ENCODE peak calls at places on chromosome 18, in eight cellular contexts. K, S, N, O, G, H, F and P are unnamed samples.

GRCh38 chr18:52435301-52435700 is 95.3 kb downstream of the DCC start:
- DNase-seq in G (no peak), N (no peak), H (no peak), K (no peak), O (no peak), S (no peak), F (no peak), P (no peak)

GRCh38 chr18:36776650-36777049 is 52.2 kb downstream of the TPGS2 start:
- DNase-seq in K (no peak), G (no peak), H (no peak), N (no peak), F (no peak), O (no peak), S (no peak), P (no peak)

GRCh38 chr18:3008546-3008945 is 4.4 kb downstream of the LPIN2 start:
- DNase-seq in F (no peak), G (no peak), O (no peak), N (no peak), K (no peak), S (no peak), H (no peak), P (no peak)

GRCh38 chr18:3649135-3649558 is 199.2 kb downstream of the TGIF1 start:
- DNase-seq in N (no peak), K (no peak), H (no peak), F (no peak), S (no peak), O (no peak), G (no peak), P (no peak)

GRCh38 chr18:47050468-47050867 is 15.0 kb upstream of the ELOA2 start:
- DNase-seq in F (peak; percentile 11), O (peak; percentile 40), G (no peak), N (peak; percentile 42), H (no peak), K (no peak), S (no peak), P (no peak)

GRCh38 chr18:32443356-32443755 is 27.3 kb downstream of the GAREM1 start:
- DNase-seq in H (no peak), G (no peak), K (no peak), O (no peak), N (no peak), F (no peak), S (no peak), P (no peak)

GRCh38 chr18:54775686-54776085 is 52.6 kb upstream of the RAB27B start:
- DNase-seq in N (peak; percentile 15), O (no peak), H (no peak), K (no peak), G (no peak), F (peak; percentile 6), S (no peak), P (no peak)

GRCh38 chr18:666177-666576 is 8.7 kb downstream of the TYMS start:
- DNase-seq in O (no peak), N (no peak), G (no peak), S (no peak), H (no peak), K (no peak), F (peak; percentile 41), P (no peak)

GRCh38 chr18:77062518-77063003 is 70.0 kb downstream of the MBP start:
- DNase-seq in N (no peak), H (no peak), O (no peak), F (no peak), G (no peak), K (no peak), S (no peak), P (no peak)

GRCh38 chr18:657998-658946 is 819 bp downstream of the TYMS start:
- DNase-seq in F (peak; percentile 83), S (peak; percentile 91), N (peak; percentile 89), K (peak; percentile 57), O (peak; percentile 92), G (peak; percentile 88), H (peak; percentile 82), P (peak; percentile 84)

DNA sequence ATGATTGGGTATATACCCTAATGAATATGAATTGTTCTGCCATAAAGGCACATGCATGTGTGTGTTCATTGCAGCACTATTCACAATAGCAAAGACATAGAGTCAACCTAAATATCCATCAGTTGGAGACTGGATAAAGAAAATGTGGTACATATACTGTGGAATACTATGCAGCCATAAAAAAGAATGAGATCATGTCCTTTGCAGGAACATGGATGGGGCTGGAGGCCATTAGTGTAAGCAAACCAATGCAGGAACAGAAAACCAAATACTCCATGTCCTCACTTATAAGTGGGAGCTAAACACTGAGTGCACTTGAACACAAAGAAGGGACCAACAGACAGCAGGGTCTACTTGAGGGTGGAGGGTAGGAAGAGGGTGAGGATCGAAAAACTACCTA is 43.2 kb downstream of the TTC39C start:
- DNase-seq in K (no peak), H (no peak), O (no peak), G (no peak), S (no peak), F (no peak), N (no peak), P (no peak)
- H3K4me3 ChIP-seq in K (no peak overlapping the region), H (no peak overlapping the region), O (no peak overlapping the region), G (no peak overlapping the region), S (no peak overlapping the region), F (no peak overlapping the region), N (no peak overlapping the region), P (no peak overlapping the region)

DNA sequence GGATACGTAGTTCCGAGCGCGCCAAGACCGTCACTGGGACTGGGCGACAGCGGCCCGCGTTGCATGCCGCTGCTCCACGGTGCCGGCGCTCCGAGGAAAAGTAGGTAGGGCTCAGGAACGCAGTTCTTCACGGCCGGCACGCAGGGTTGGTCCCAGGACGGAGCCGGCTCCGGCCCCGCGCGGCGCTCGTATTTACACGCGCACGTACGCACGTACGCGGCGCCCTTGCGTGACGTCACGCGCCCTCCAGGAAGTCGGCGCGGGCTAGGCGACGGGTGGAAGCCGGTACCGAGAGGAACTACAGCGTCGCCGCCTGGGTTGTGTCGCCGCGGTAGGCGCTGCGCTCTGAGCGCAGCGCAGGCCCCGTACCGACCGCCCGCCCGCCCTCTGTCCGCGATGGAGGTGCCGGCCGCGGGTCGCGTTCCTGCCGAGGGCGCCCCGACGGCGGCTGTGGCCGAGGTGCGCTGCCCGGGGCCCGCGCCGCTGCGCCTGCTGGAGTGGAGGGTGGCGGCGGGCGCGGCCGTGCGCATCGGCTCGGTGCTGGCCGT is at the start of gene CTDP1:
- DNase-seq in F (peak; percentile 70), H (peak; percentile 87), G (peak; percentile 96), K (peak; percentile 88), O (peak; percentile 80), N (peak; percentile 94), S (peak; percentile 99), P (peak; percentile 92)
- TF ChIP-seq POLR2AphosphoS5 in F (peak; percentile 22), H (peak; percentile 70), G (peak; percentile 67), K (peak; percentile 33), O (peak; percentile 28), N (no peak), S (peak; percentile 57), P (peak; percentile 49)

DNA sequence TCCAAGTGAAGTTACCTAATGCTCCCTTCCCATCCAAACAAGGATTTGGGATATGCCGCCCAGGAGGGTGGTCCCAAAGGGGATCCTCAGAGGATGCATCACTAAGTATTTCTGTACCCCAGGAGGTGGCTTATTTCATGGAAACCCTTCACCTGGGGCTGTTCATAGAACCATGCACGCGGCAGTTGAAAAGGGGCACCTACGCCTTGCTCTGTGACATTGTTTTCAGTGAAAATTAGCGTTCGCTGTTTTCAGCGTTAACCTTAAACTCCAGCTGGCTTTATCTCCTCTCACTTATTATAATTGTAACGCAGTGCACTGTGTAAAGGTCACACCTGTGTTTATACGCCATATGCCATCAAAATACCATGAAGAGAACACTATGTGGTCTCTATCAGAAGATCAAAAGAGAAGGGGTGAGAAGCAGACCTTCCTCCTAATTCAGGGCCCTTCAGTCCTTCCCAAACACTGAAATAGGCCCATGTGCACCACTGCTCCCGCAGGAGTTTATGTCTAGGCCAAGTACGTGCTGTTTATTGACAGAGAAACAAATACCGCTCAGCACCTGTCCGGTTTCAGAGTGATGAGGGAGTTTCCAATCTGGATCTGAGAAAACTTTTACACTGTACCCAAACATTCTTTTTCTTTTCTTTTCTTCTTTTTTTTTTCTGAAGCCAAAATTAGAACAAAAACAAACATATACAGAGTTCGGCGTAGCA is 162.1 kb downstream of the BCL2 start:
- DNase-seq in K (no peak), N (no peak), F (no peak), G (no peak), H (no peak), S (no peak), O (no peak), P (no peak)
- H3K4me3 ChIP-seq in K (no peak overlapping the region), N (no peak overlapping the region), F (no peak overlapping the region), G (no peak overlapping the region), H (no peak overlapping the region), S (no peak overlapping the region), O (no peak overlapping the region), P (no peak overlapping the region)

GRCh38 chr18:10515456-10515855 is 10.4 kb upstream of the NAPG start:
- DNase-seq in G (no peak), K (peak; percentile 81), N (no peak), S (no peak), H (no peak), F (no peak), O (no peak), P (no peak)

GRCh38 chr18:10516078-10516477 is 9.7 kb upstream of the NAPG start:
- DNase-seq in G (no peak), K (no peak), O (no peak), H (no peak), S (no peak), F (no peak), N (no peak), P (no peak)

GRCh38 chr18:10519366-10519765 is 6.5 kb upstream of the NAPG start:
- DNase-seq in O (no peak), F (no peak), K (no peak), G (no peak), H (no peak), N (no peak), S (no peak), P (no peak)

GRCh38 chr18:10519999-10520935 is 5.6 kb upstream of the NAPG start:
- DNase-seq in H (peak; percentile 87), K (peak; percentile 79), O (peak; percentile 76), N (peak; percentile 73), S (peak; percentile 25), G (peak; percentile 95), F (peak; percentile 74), P (peak; percentile 92)

GRCh38 chr18:10518595-10519273 is 7.1 kb upstream of the NAPG start:
- DNase-seq in G (peak; percentile 83), H (peak; percentile 47), O (peak; percentile 16), N (peak; percentile 65), F (peak; percentile 38), K (no peak), S (no peak), P (no peak)
- TF ChIP-seq POLR2AphosphoS5 in G (no peak), H (peak; percentile 36), O (no peak), N (no peak), F (no peak), K (no peak), S (peak; percentile 72), P (no peak)

GRCh38 chr18:30358545-30358944 is 684.0 kb downstream of the DSC3 start:
- DNase-seq in G (no peak), F (no peak), S (no peak), O (no peak), K (no peak), H (no peak), N (no peak), P (no peak)

GRCh38 chr18:30350263-30350662 is 692.3 kb downstream of the DSC3 start:
- DNase-seq in F (no peak), N (no peak), S (no peak), G (no peak), K (no peak), O (no peak), H (no peak), P (no peak)

GRCh38 chr18:30352551-30353168 is 689.9 kb downstream of the DSC3 start:
- DNase-seq in S (peak; percentile 49), G (no peak), O (no peak), K (no peak), F (no peak), N (no peak), H (no peak), P (no peak)
- H3K4me3 ChIP-seq in S (no peak overlapping the region), G (no peak overlapping the region), O (no peak overlapping the region), K (no peak overlapping the region), F (no peak overlapping the region), N (no peak overlapping the region), H (no peak overlapping the region), P (no peak overlapping the region)